ENCODE peak calls at places on chromosomes 5 and 9, in seven cellular contexts. One of them, this sample, is unnamed.
A peak's percentile ranks its signal among the peaks of the same experiment; 100 is the strongest.

GRCh38 chr5:78648359-78649219 is at the start of gene LHFPL2:
- DNase-seq in IMR-90: peak; percentile 68
- DNase-seq in stimulated activated CD4-positive, alpha-beta T cell treated with anti-CD3 and anti-CD28 coated beads, Interleukin-1b, Interleukin-23, amount 100 ng/mL, for 24 hours: peak; percentile 28
- DNase-seq in brain microvascular endothelial cell: peak; percentile 57
- DNase-seq in GM03348: peak; percentile 93
- DNase-seq in D341Med: peak; percentile 84
- DNase-seq in right cardiac atrium: peak; percentile 88
- DNase-seq in this sample: peak; percentile 80

GRCh38 chr5:152994040-152994439 is 496.4 kb upstream of the GRIA1 start:
- DNase-seq in IMR-90: no peak
- DNase-seq in stimulated activated CD4-positive, alpha-beta T cell treated with anti-CD3 and anti-CD28 coated beads, Interleukin-1b, Interleukin-23, amount 100 ng/mL, for 24 hours: no peak
- DNase-seq in brain microvascular endothelial cell: no peak
- DNase-seq in GM03348: no peak
- DNase-seq in D341Med: no peak
- DNase-seq in right cardiac atrium: no peak
- DNase-seq in this sample: no peak

GRCh38 chr5:130796032-130796431 is 369.0 kb downstream of the HINT1 start:
- DNase-seq in IMR-90: no peak
- DNase-seq in stimulated activated CD4-positive, alpha-beta T cell treated with anti-CD3 and anti-CD28 coated beads, Interleukin-1b, Interleukin-23, amount 100 ng/mL, for 24 hours: no peak
- DNase-seq in brain microvascular endothelial cell: no peak
- DNase-seq in GM03348: no peak
- DNase-seq in D341Med: no peak
- DNase-seq in right cardiac atrium: no peak
- DNase-seq in this sample: no peak

GRCh38 chr9:105043370-105043936 is 115.5 kb upstream of the ABCA1 start:
- DNase-seq in IMR-90: no peak
- DNase-seq in stimulated activated CD4-positive, alpha-beta T cell treated with anti-CD3 and anti-CD28 coated beads, Interleukin-1b, Interleukin-23, amount 100 ng/mL, for 24 hours: no peak
- DNase-seq in brain microvascular endothelial cell: no peak
- DNase-seq in GM03348: no peak
- DNase-seq in D341Med: no peak
- DNase-seq in right cardiac atrium: no peak
- DNase-seq in this sample: no peak

GRCh38 chr9:105437704-105438103 is 10.1 kb upstream of the FSD1L start:
- DNase-seq in IMR-90: no peak
- DNase-seq in stimulated activated CD4-positive, alpha-beta T cell treated with anti-CD3 and anti-CD28 coated beads, Interleukin-1b, Interleukin-23, amount 100 ng/mL, for 24 hours: no peak
- DNase-seq in brain microvascular endothelial cell: no peak
- DNase-seq in GM03348: no peak
- DNase-seq in D341Med: no peak
- DNase-seq in right cardiac atrium: no peak
- DNase-seq in this sample: no peak

GRCh38 chr9:128127990-128128835 is 684 bp upstream of the PTGES2 start:
- DNase-seq in IMR-90: peak; percentile 89
- DNase-seq in stimulated activated CD4-positive, alpha-beta T cell treated with anti-CD3 and anti-CD28 coated beads, Interleukin-1b, Interleukin-23, amount 100 ng/mL, for 24 hours: peak; percentile 75
- DNase-seq in brain microvascular endothelial cell: peak; percentile 83
- DNase-seq in GM03348: peak; percentile 97
- DNase-seq in D341Med: peak; percentile 94
- DNase-seq in right cardiac atrium: peak; percentile 80
- DNase-seq in this sample: peak; percentile 85

GRCh38 chr9:100216178-100216787 is 117.2 kb downstream of the INVS start:
- DNase-seq in IMR-90: peak; percentile 45
- DNase-seq in stimulated activated CD4-positive, alpha-beta T cell treated with anti-CD3 and anti-CD28 coated beads, Interleukin-1b, Interleukin-23, amount 100 ng/mL, for 24 hours: peak; percentile 43
- DNase-seq in brain microvascular endothelial cell: peak; percentile 57
- DNase-seq in GM03348: peak; percentile 52
- DNase-seq in D341Med: peak; percentile 55
- DNase-seq in right cardiac atrium: peak; percentile 29
- DNase-seq in this sample: peak; percentile 12

GRCh38 chr9:29285818-29286217 is 1712.5 kb upstream of the C9orf72 start:
- DNase-seq in IMR-90: no peak
- DNase-seq in stimulated activated CD4-positive, alpha-beta T cell treated with anti-CD3 and anti-CD28 coated beads, Interleukin-1b, Interleukin-23, amount 100 ng/mL, for 24 hours: no peak
- DNase-seq in brain microvascular endothelial cell: no peak
- DNase-seq in GM03348: no peak
- DNase-seq in D341Med: no peak
- DNase-seq in right cardiac atrium: no peak
- DNase-seq in this sample: no peak

GRCh38 chr9:33106372-33106771 is 29.9 kb upstream of the SMU1 start:
- DNase-seq in IMR-90: no peak
- DNase-seq in stimulated activated CD4-positive, alpha-beta T cell treated with anti-CD3 and anti-CD28 coated beads, Interleukin-1b, Interleukin-23, amount 100 ng/mL, for 24 hours: no peak
- DNase-seq in brain microvascular endothelial cell: no peak
- DNase-seq in GM03348: no peak
- DNase-seq in D341Med: no peak
- DNase-seq in right cardiac atrium: no peak
- DNase-seq in this sample: no peak

GRCh38 chr5:50711280-50711679 is 44.8 kb downstream of the PARP8 start:
- DNase-seq in IMR-90: peak; percentile 8
- DNase-seq in stimulated activated CD4-positive, alpha-beta T cell treated with anti-CD3 and anti-CD28 coated beads, Interleukin-1b, Interleukin-23, amount 100 ng/mL, for 24 hours: peak; percentile 25
- DNase-seq in brain microvascular endothelial cell: peak; percentile 6
- DNase-seq in GM03348: no peak
- DNase-seq in D341Med: peak; percentile 18
- DNase-seq in right cardiac atrium: no peak
- DNase-seq in this sample: peak; percentile 7

GRCh38 chr5:78331523-78332080 is 28.8 kb upstream of the SCAMP1 start:
- DNase-seq in IMR-90: no peak
- DNase-seq in stimulated activated CD4-positive, alpha-beta T cell treated with anti-CD3 and anti-CD28 coated beads, Interleukin-1b, Interleukin-23, amount 100 ng/mL, for 24 hours: no peak
- DNase-seq in brain microvascular endothelial cell: no peak
- DNase-seq in GM03348: no peak
- DNase-seq in D341Med: no peak
- DNase-seq in right cardiac atrium: no peak
- DNase-seq in this sample: no peak

GRCh38 chr5:132300572-132301340 is 6.6 kb downstream of the SLC22A4 start:
- DNase-seq in IMR-90: no peak
- DNase-seq in stimulated activated CD4-positive, alpha-beta T cell treated with anti-CD3 and anti-CD28 coated beads, Interleukin-1b, Interleukin-23, amount 100 ng/mL, for 24 hours: no peak
- DNase-seq in brain microvascular endothelial cell: no peak
- DNase-seq in GM03348: no peak
- DNase-seq in D341Med: no peak
- DNase-seq in right cardiac atrium: no peak
- DNase-seq in this sample: no peak

GRCh38 chr5:179732918-179733763 is 519 bp downstream of the MAML1 start:
- DNase-seq in IMR-90: peak; percentile 28
- DNase-seq in stimulated activated CD4-positive, alpha-beta T cell treated with anti-CD3 and anti-CD28 coated beads, Interleukin-1b, Interleukin-23, amount 100 ng/mL, for 24 hours: peak; percentile 21
- DNase-seq in brain microvascular endothelial cell: peak; percentile 7
- DNase-seq in GM03348: peak; percentile 74
- DNase-seq in D341Med: peak; percentile 78
- DNase-seq in right cardiac atrium: peak; percentile 27
- DNase-seq in this sample: peak; percentile 53

GRCh38 chr9:95507456-95508241 is 9.1 kb downstream of the PTCH1 start:
- DNase-seq in IMR-90: peak; percentile 73
- DNase-seq in stimulated activated CD4-positive, alpha-beta T cell treated with anti-CD3 and anti-CD28 coated beads, Interleukin-1b, Interleukin-23, amount 100 ng/mL, for 24 hours: no peak
- DNase-seq in brain microvascular endothelial cell: no peak
- DNase-seq in GM03348: peak; percentile 63
- DNase-seq in D341Med: no peak
- DNase-seq in right cardiac atrium: peak; percentile 51
- DNase-seq in this sample: peak; percentile 51

GRCh38 chr9:103431809-103432208 is 436.7 kb downstream of the CYLC2 start:
- DNase-seq in IMR-90: no peak
- DNase-seq in stimulated activated CD4-positive, alpha-beta T cell treated with anti-CD3 and anti-CD28 coated beads, Interleukin-1b, Interleukin-23, amount 100 ng/mL, for 24 hours: no peak
- DNase-seq in brain microvascular endothelial cell: no peak
- DNase-seq in GM03348: no peak
- DNase-seq in D341Med: no peak
- DNase-seq in right cardiac atrium: no peak
- DNase-seq in this sample: no peak

GRCh38 chr5:88556415-88556814 is 287.8 kb upstream of the TMEM161B start:
- DNase-seq in IMR-90: no peak
- DNase-seq in stimulated activated CD4-positive, alpha-beta T cell treated with anti-CD3 and anti-CD28 coated beads, Interleukin-1b, Interleukin-23, amount 100 ng/mL, for 24 hours: no peak
- DNase-seq in brain microvascular endothelial cell: no peak
- DNase-seq in GM03348: no peak
- DNase-seq in D341Med: no peak
- DNase-seq in right cardiac atrium: no peak
- DNase-seq in this sample: no peak

GRCh38 chr9:22401671-22402070 is 45.0 kb upstream of the DMRTA1 start:
- DNase-seq in IMR-90: no peak
- DNase-seq in stimulated activated CD4-positive, alpha-beta T cell treated with anti-CD3 and anti-CD28 coated beads, Interleukin-1b, Interleukin-23, amount 100 ng/mL, for 24 hours: no peak
- DNase-seq in brain microvascular endothelial cell: no peak
- DNase-seq in GM03348: no peak
- DNase-seq in D341Med: no peak
- DNase-seq in right cardiac atrium: no peak
- DNase-seq in this sample: no peak

GRCh38 chr5:36494028-36494427 is 112.4 kb upstream of the SLC1A3 start:
- DNase-seq in IMR-90: no peak
- DNase-seq in stimulated activated CD4-positive, alpha-beta T cell treated with anti-CD3 and anti-CD28 coated beads, Interleukin-1b, Interleukin-23, amount 100 ng/mL, for 24 hours: no peak
- DNase-seq in brain microvascular endothelial cell: no peak
- DNase-seq in GM03348: no peak
- DNase-seq in D341Med: no peak
- DNase-seq in right cardiac atrium: no peak
- DNase-seq in this sample: no peak

GRCh38 chr9:68683433-68683832 is 21.6 kb upstream of the PIP5K1B start:
- DNase-seq in IMR-90: no peak
- DNase-seq in stimulated activated CD4-positive, alpha-beta T cell treated with anti-CD3 and anti-CD28 coated beads, Interleukin-1b, Interleukin-23, amount 100 ng/mL, for 24 hours: no peak
- DNase-seq in brain microvascular endothelial cell: no peak
- DNase-seq in GM03348: no peak
- DNase-seq in D341Med: no peak
- DNase-seq in right cardiac atrium: no peak
- DNase-seq in this sample: no peak

GRCh38 chr9:124934290-124934689 is 6.6 kb downstream of the GOLGA1 start:
- DNase-seq in IMR-90: peak; percentile 73
- DNase-seq in stimulated activated CD4-positive, alpha-beta T cell treated with anti-CD3 and anti-CD28 coated beads, Interleukin-1b, Interleukin-23, amount 100 ng/mL, for 24 hours: no peak
- DNase-seq in brain microvascular endothelial cell: peak; percentile 6
- DNase-seq in GM03348: peak; percentile 66
- DNase-seq in D341Med: no peak
- DNase-seq in right cardiac atrium: no peak
- DNase-seq in this sample: no peak

GRCh38 chr5:179550511-179551342 is at the start of gene RUFY1:
- DNase-seq in IMR-90: peak; percentile 74
- DNase-seq in stimulated activated CD4-positive, alpha-beta T cell treated with anti-CD3 and anti-CD28 coated beads, Interleukin-1b, Interleukin-23, amount 100 ng/mL, for 24 hours: peak; percentile 75
- DNase-seq in brain microvascular endothelial cell: peak; percentile 57
- DNase-seq in GM03348: peak; percentile 94
- DNase-seq in D341Med: peak; percentile 91
- DNase-seq in right cardiac atrium: peak; percentile 85
- DNase-seq in this sample: peak; percentile 89

GRCh38 chr5:32044904-32045303 is 129.2 kb downstream of the GOLPH3 start:
- DNase-seq in IMR-90: peak; percentile 42
- DNase-seq in stimulated activated CD4-positive, alpha-beta T cell treated with anti-CD3 and anti-CD28 coated beads, Interleukin-1b, Interleukin-23, amount 100 ng/mL, for 24 hours: no peak
- DNase-seq in brain microvascular endothelial cell: peak; percentile 52
- DNase-seq in GM03348: peak; percentile 60
- DNase-seq in D341Med: peak; percentile 39
- DNase-seq in right cardiac atrium: no peak
- DNase-seq in this sample: peak; percentile 18

GRCh38 chr5:3347741-3348140 is 247.9 kb upstream of the IRX1 start:
- DNase-seq in IMR-90: no peak
- DNase-seq in stimulated activated CD4-positive, alpha-beta T cell treated with anti-CD3 and anti-CD28 coated beads, Interleukin-1b, Interleukin-23, amount 100 ng/mL, for 24 hours: no peak
- DNase-seq in brain microvascular endothelial cell: no peak
- DNase-seq in GM03348: no peak
- DNase-seq in D341Med: no peak
- DNase-seq in right cardiac atrium: no peak
- DNase-seq in this sample: no peak

GRCh38 chr9:137724114-137724445 is 105.3 kb downstream of the EHMT1 start:
- DNase-seq in IMR-90: peak; percentile 18
- DNase-seq in stimulated activated CD4-positive, alpha-beta T cell treated with anti-CD3 and anti-CD28 coated beads, Interleukin-1b, Interleukin-23, amount 100 ng/mL, for 24 hours: no peak
- DNase-seq in brain microvascular endothelial cell: peak; percentile 36
- DNase-seq in GM03348: no peak
- DNase-seq in D341Med: no peak
- DNase-seq in right cardiac atrium: no peak
- DNase-seq in this sample: no peak

GRCh38 chr5:146463446-146463845 is 16.3 kb downstream of the TCERG1 start:
- DNase-seq in IMR-90: no peak
- DNase-seq in stimulated activated CD4-positive, alpha-beta T cell treated with anti-CD3 and anti-CD28 coated beads, Interleukin-1b, Interleukin-23, amount 100 ng/mL, for 24 hours: no peak
- DNase-seq in brain microvascular endothelial cell: no peak
- DNase-seq in GM03348: no peak
- DNase-seq in D341Med: no peak
- DNase-seq in right cardiac atrium: no peak
- DNase-seq in this sample: no peak

GRCh38 chr5:115169392-115170127 is at the start of gene TRIM36:
- DNase-seq in IMR-90: peak; percentile 79
- DNase-seq in stimulated activated CD4-positive, alpha-beta T cell treated with anti-CD3 and anti-CD28 coated beads, Interleukin-1b, Interleukin-23, amount 100 ng/mL, for 24 hours: peak; percentile 91
- DNase-seq in brain microvascular endothelial cell: peak; percentile 84
- DNase-seq in GM03348: peak; percentile 96
- DNase-seq in D341Med: peak; percentile 97
- DNase-seq in right cardiac atrium: peak; percentile 93
- DNase-seq in this sample: peak; percentile 96

GRCh38 chr5:6365142-6365976 is 13.0 kb downstream of the MED10 start:
- DNase-seq in IMR-90: peak; percentile 53
- DNase-seq in stimulated activated CD4-positive, alpha-beta T cell treated with anti-CD3 and anti-CD28 coated beads, Interleukin-1b, Interleukin-23, amount 100 ng/mL, for 24 hours: no peak
- DNase-seq in brain microvascular endothelial cell: peak; percentile 30
- DNase-seq in GM03348: peak; percentile 61
- DNase-seq in D341Med: peak; percentile 6
- DNase-seq in right cardiac atrium: no peak
- DNase-seq in this sample: peak; percentile 62

GRCh38 chr5:88092358-88092757 is 176.3 kb downstream of the TMEM161B start:
- DNase-seq in IMR-90: no peak
- DNase-seq in stimulated activated CD4-positive, alpha-beta T cell treated with anti-CD3 and anti-CD28 coated beads, Interleukin-1b, Interleukin-23, amount 100 ng/mL, for 24 hours: no peak
- DNase-seq in brain microvascular endothelial cell: no peak
- DNase-seq in GM03348: no peak
- DNase-seq in D341Med: no peak
- DNase-seq in right cardiac atrium: no peak
- DNase-seq in this sample: no peak

GRCh38 chr9:93871286-93871685 is 83.9 kb downstream of the BARX1 start:
- DNase-seq in IMR-90: no peak
- DNase-seq in stimulated activated CD4-positive, alpha-beta T cell treated with anti-CD3 and anti-CD28 coated beads, Interleukin-1b, Interleukin-23, amount 100 ng/mL, for 24 hours: no peak
- DNase-seq in brain microvascular endothelial cell: no peak
- DNase-seq in GM03348: no peak
- DNase-seq in D341Med: no peak
- DNase-seq in right cardiac atrium: no peak
- DNase-seq in this sample: no peak

GRCh38 chr9:89171693-89172092 is 6.9 kb downstream of the SHC3 start:
- DNase-seq in IMR-90: no peak
- DNase-seq in stimulated activated CD4-positive, alpha-beta T cell treated with anti-CD3 and anti-CD28 coated beads, Interleukin-1b, Interleukin-23, amount 100 ng/mL, for 24 hours: no peak
- DNase-seq in brain microvascular endothelial cell: no peak
- DNase-seq in GM03348: no peak
- DNase-seq in D341Med: no peak
- DNase-seq in right cardiac atrium: no peak
- DNase-seq in this sample: no peak

GRCh38 chr5:72555871-72556270 is 48.7 kb upstream of the ZNF366 start:
- DNase-seq in IMR-90: no peak
- DNase-seq in stimulated activated CD4-positive, alpha-beta T cell treated with anti-CD3 and anti-CD28 coated beads, Interleukin-1b, Interleukin-23, amount 100 ng/mL, for 24 hours: no peak
- DNase-seq in brain microvascular endothelial cell: no peak
- DNase-seq in GM03348: no peak
- DNase-seq in D341Med: peak; percentile 69
- DNase-seq in right cardiac atrium: no peak
- DNase-seq in this sample: no peak

GRCh38 chr5:12272389-12272788 is 368.1 kb upstream of the CTNND2 start:
- DNase-seq in IMR-90: no peak
- DNase-seq in stimulated activated CD4-positive, alpha-beta T cell treated with anti-CD3 and anti-CD28 coated beads, Interleukin-1b, Interleukin-23, amount 100 ng/mL, for 24 hours: no peak
- DNase-seq in brain microvascular endothelial cell: no peak
- DNase-seq in GM03348: no peak
- DNase-seq in D341Med: peak; percentile 18
- DNase-seq in right cardiac atrium: no peak
- DNase-seq in this sample: no peak

GRCh38 chr9:113463418-113464285 is at the start of gene RGS3:
- DNase-seq in IMR-90: no peak
- DNase-seq in stimulated activated CD4-positive, alpha-beta T cell treated with anti-CD3 and anti-CD28 coated beads, Interleukin-1b, Interleukin-23, amount 100 ng/mL, for 24 hours: no peak
- DNase-seq in brain microvascular endothelial cell: no peak
- DNase-seq in GM03348: no peak
- DNase-seq in D341Med: peak; percentile 52
- DNase-seq in right cardiac atrium: peak; percentile 60
- DNase-seq in this sample: no peak

GRCh38 chr9:89941875-89942274 is 337.1 kb downstream of the GADD45G start:
- DNase-seq in IMR-90: peak; percentile 93
- DNase-seq in stimulated activated CD4-positive, alpha-beta T cell treated with anti-CD3 and anti-CD28 coated beads, Interleukin-1b, Interleukin-23, amount 100 ng/mL, for 24 hours: no peak
- DNase-seq in brain microvascular endothelial cell: no peak
- DNase-seq in GM03348: peak; percentile 15
- DNase-seq in D341Med: no peak
- DNase-seq in right cardiac atrium: no peak
- DNase-seq in this sample: peak; percentile 65

GRCh38 chr5:149802008-149802407 is 71.9 kb downstream of the PPARGC1B start:
- DNase-seq in IMR-90: no peak
- DNase-seq in stimulated activated CD4-positive, alpha-beta T cell treated with anti-CD3 and anti-CD28 coated beads, Interleukin-1b, Interleukin-23, amount 100 ng/mL, for 24 hours: no peak
- DNase-seq in brain microvascular endothelial cell: no peak
- DNase-seq in GM03348: no peak
- DNase-seq in D341Med: no peak
- DNase-seq in right cardiac atrium: no peak
- DNase-seq in this sample: no peak

GRCh38 chr9:121556580-121556979 is 56.9 kb upstream of the GGTA1 start:
- DNase-seq in IMR-90: peak; percentile 98
- DNase-seq in stimulated activated CD4-positive, alpha-beta T cell treated with anti-CD3 and anti-CD28 coated beads, Interleukin-1b, Interleukin-23, amount 100 ng/mL, for 24 hours: no peak
- DNase-seq in brain microvascular endothelial cell: peak; percentile 96
- DNase-seq in GM03348: peak; percentile 90
- DNase-seq in D341Med: no peak
- DNase-seq in right cardiac atrium: peak; percentile 40
- DNase-seq in this sample: peak; percentile 94

GRCh38 chr9:69762527-69762926 is 2.7 kb upstream of the PTAR1 start:
- DNase-seq in IMR-90: peak; percentile 48
- DNase-seq in stimulated activated CD4-positive, alpha-beta T cell treated with anti-CD3 and anti-CD28 coated beads, Interleukin-1b, Interleukin-23, amount 100 ng/mL, for 24 hours: no peak
- DNase-seq in brain microvascular endothelial cell: no peak
- DNase-seq in GM03348: peak; percentile 33
- DNase-seq in D341Med: no peak
- DNase-seq in right cardiac atrium: no peak
- DNase-seq in this sample: no peak